ENCODE peak calls at places on chromosome 11, in nine cellular contexts. Z is A549, U is stomach, S is endothelial cell, M is astrocyte, N is GM12865, B is left lung, L is cardiac fibroblast, F is pancreas. R is an unnamed sample.

GRCh38 chr11:57459112-57460016 is 964 bp upstream of the RTN4RL2 start:
- DNase-seq in L (no peak), Z (peak), B (no peak), U (no peak), N (no peak), F (peak), M (no peak), S (peak), R (no peak)

GRCh38 chr11:87463486-87464102 is 425.9 kb downstream of the TMEM135 start:
- DNase-seq in L (no peak), Z (peak), M (no peak), N (peak), S (no peak), B (no peak), F (no peak), U (no peak), R (no peak)

GRCh38 chr11:118911113-118911879 is 14.4 kb downstream of the BCL9L start:
- DNase-seq in N (no peak), Z (peak), L (peak), M (peak), B (no peak), U (no peak), S (no peak), F (peak), R (peak)

GRCh38 chr11:120606116-120607010 is 94.8 kb downstream of the GRIK4 start:
- DNase-seq in M (no peak), L (no peak), N (no peak), Z (no peak), F (no peak), U (no peak), S (no peak), B (no peak), R (peak)

GRCh38 chr11:17012712-17013547 is 1.3 kb downstream of the PLEKHA7 start:
- DNase-seq in F (peak), N (no peak), M (peak), S (peak), B (peak), L (peak), U (peak), Z (peak), R (no peak)

GRCh38 chr11:70630816-70631623 is 232.7 kb downstream of the CTTN start:
- DNase-seq in M (no peak), S (no peak), N (no peak), U (no peak), B (no peak), Z (no peak), F (no peak), L (no peak), R (no peak)

GRCh38 chr11:7278314-7278917 is 26.7 kb downstream of the SYT9 start:
- DNase-seq in S (peak), F (no peak), M (no peak), B (no peak), Z (peak), U (no peak), L (peak), N (peak), R (no peak)

GRCh38 chr11:116396332-116396731 is 376.5 kb downstream of the BUD13 start:
- DNase-seq in L (no peak), N (no peak), S (no peak), Z (no peak), U (no peak), F (no peak), M (no peak), B (no peak), R (no peak)

GRCh38 chr11:116536416-116536815 is 236.4 kb downstream of the BUD13 start:
- DNase-seq in F (no peak), B (no peak), U (peak), N (no peak), S (no peak), Z (no peak), M (no peak), L (no peak), R (no peak)

GRCh38 chr11:36000616-36001190 is 56.8 kb downstream of the LDLRAD3 start:
- DNase-seq in N (no peak), B (no peak), M (no peak), L (no peak), Z (no peak), U (no peak), S (no peak), F (no peak), R (no peak)

GRCh38 chr11:74371269-74372039 is 26.8 kb downstream of the PGM2L1 start:
- DNase-seq in B (no peak), U (no peak), F (no peak), L (peak), Z (peak), M (peak), N (no peak), S (no peak), R (no peak)

GRCh38 chr11:112355726-112356125 is 95.1 kb upstream of the PLET1 start:
- DNase-seq in Z (peak), L (peak), M (no peak), N (peak), B (no peak), F (no peak), S (peak), U (peak), R (no peak)

GRCh38 chr11:47524200-47524874 is 28.6 kb downstream of the CELF1 start:
- DNase-seq in Z (no peak), M (no peak), B (peak), N (no peak), L (no peak), S (no peak), F (no peak), U (peak), R (no peak)

GRCh38 chr11:16982256-16982671 is 31.9 kb downstream of the PLEKHA7 start:
- DNase-seq in F (no peak), N (peak), B (no peak), Z (no peak), L (no peak), U (peak), M (no peak), S (no peak), R (no peak)

GRCh38 chr11:41449483-41450050 is 9.9 kb downstream of the LRRC4C start:
- DNase-seq in B (no peak), M (peak), Z (no peak), L (no peak), N (no peak), U (no peak), F (no peak), S (no peak), R (no peak)

GRCh38 chr11:20873054-20873453 is 203.7 kb downstream of the NELL1 start:
- DNase-seq in B (no peak), M (no peak), U (no peak), F (no peak), L (no peak), Z (peak), S (peak), N (peak), R (no peak)

GRCh38 chr11:11987503-11988022 is 20.9 kb downstream of the DKK3 start:
- DNase-seq in M (peak), F (no peak), S (no peak), L (peak), U (peak), B (no peak), N (peak), Z (peak), R (no peak)

GRCh38 chr11:100878474-100878873 is 191.4 kb downstream of the ARHGAP42 start:
- DNase-seq in N (no peak), F (no peak), Z (no peak), S (no peak), M (peak), B (no peak), U (no peak), L (peak), R (no peak)

GRCh38 chr11:13040969-13041561 is 31.9 kb downstream of the RASSF10 start:
- DNase-seq in S (no peak), B (no peak), M (no peak), N (no peak), Z (no peak), L (no peak), U (no peak), F (no peak), R (no peak)

GRCh38 chr11:110076388-110076965 is 16.7 kb upstream of the ZC3H12C start:
- DNase-seq in M (no peak), N (no peak), B (no peak), F (no peak), U (no peak), S (no peak), Z (no peak), L (no peak), R (no peak)

GRCh38 chr11:107549253-107549953 is 16.1 kb downstream of the ALKBH8 start:
- DNase-seq in S (no peak), U (no peak), L (peak), Z (peak), N (peak), M (no peak), B (no peak), F (no peak), R (no peak)

GRCh38 chr11:72585762-72586590 is 88.2 kb downstream of the PDE2A start:
- DNase-seq in U (peak), S (peak), L (peak), F (peak), Z (peak), M (no peak), B (peak), N (peak), R (peak)

GRCh38 chr11:131767421-131767820 is 397.0 kb downstream of the NTM start:
- DNase-seq in Z (no peak), F (no peak), M (peak), N (no peak), S (no peak), L (peak), U (no peak), B (no peak), R (no peak)

GRCh38 chr11:35943761-35944502 is at the start of gene LDLRAD3:
- DNase-seq in U (peak), M (peak), N (peak), Z (peak), L (peak), S (peak), B (peak), F (peak), R (peak)

GRCh38 chr11:27213232-27213660 is 149.8 kb downstream of the CCDC34 start:
- DNase-seq in F (no peak), U (no peak), N (peak), Z (no peak), S (no peak), L (peak), B (no peak), M (peak), R (no peak)

GRCh38 chr11:37394236-37394870 is 796.3 kb upstream of the RAG2 start:
- DNase-seq in M (no peak), L (peak), Z (peak), S (no peak), N (no peak), U (no peak), F (no peak), B (no peak), R (no peak)

GRCh38 chr11:11786771-11787170 is 55.0 kb upstream of the USP47 start:
- DNase-seq in S (peak), N (no peak), F (no peak), M (peak), L (peak), Z (peak), U (no peak), B (no peak), R (no peak)

GRCh38 chr11:100831929-100832480 is 144.9 kb downstream of the ARHGAP42 start:
- DNase-seq in B (no peak), N (no peak), L (peak), U (no peak), S (no peak), F (no peak), Z (no peak), M (no peak), R (no peak)

GRCh38 chr11:106231591-106231990 is 154.1 kb downstream of the AASDHPPT start:
- DNase-seq in S (no peak), M (peak), N (no peak), F (no peak), U (no peak), L (peak), Z (no peak), B (no peak), R (no peak)

GRCh38 chr11:100536979-100537378 is 150.1 kb upstream of the ARHGAP42 start:
- DNase-seq in Z (no peak), N (no peak), U (no peak), L (no peak), B (no peak), S (no peak), M (no peak), F (no peak), R (no peak)

GRCh38 chr11:65204143-65204542 is 22.4 kb downstream of the CAPN1 start:
- DNase-seq in M (no peak), B (no peak), U (no peak), F (no peak), L (no peak), S (no peak), N (no peak), Z (no peak), R (peak)

GRCh38 chr11:13448876-13449275 is 14.1 kb downstream of the BTBD10 start:
- DNase-seq in Z (no peak), N (no peak), L (peak), U (no peak), M (peak), S (no peak), F (no peak), B (no peak), R (no peak)

GRCh38 chr11:110565690-110566336 is 136.1 kb downstream of the FDX1 start:
- DNase-seq in N (no peak), U (peak), S (no peak), B (peak), L (peak), F (no peak), Z (no peak), M (no peak), R (no peak)

GRCh38 chr11:119113716-119114115 is 6.6 kb downstream of the C2CD2L start:
- DNase-seq in N (no peak), B (no peak), Z (no peak), U (no peak), M (no peak), L (no peak), F (no peak), S (no peak), R (no peak)

GRCh38 chr11:10699072-10699471 is 5.5 kb upstream of the IRAG1 start:
- DNase-seq in U (no peak), B (no peak), M (no peak), S (no peak), F (no peak), L (no peak), Z (no peak), N (no peak), R (no peak)

GRCh38 chr11:9664276-9665171 is 647 bp downstream of the SWAP70 start:
- DNase-seq in Z (peak), B (peak), M (peak), F (peak), S (peak), L (peak), U (peak), N (peak), R (no peak)

DNA sequence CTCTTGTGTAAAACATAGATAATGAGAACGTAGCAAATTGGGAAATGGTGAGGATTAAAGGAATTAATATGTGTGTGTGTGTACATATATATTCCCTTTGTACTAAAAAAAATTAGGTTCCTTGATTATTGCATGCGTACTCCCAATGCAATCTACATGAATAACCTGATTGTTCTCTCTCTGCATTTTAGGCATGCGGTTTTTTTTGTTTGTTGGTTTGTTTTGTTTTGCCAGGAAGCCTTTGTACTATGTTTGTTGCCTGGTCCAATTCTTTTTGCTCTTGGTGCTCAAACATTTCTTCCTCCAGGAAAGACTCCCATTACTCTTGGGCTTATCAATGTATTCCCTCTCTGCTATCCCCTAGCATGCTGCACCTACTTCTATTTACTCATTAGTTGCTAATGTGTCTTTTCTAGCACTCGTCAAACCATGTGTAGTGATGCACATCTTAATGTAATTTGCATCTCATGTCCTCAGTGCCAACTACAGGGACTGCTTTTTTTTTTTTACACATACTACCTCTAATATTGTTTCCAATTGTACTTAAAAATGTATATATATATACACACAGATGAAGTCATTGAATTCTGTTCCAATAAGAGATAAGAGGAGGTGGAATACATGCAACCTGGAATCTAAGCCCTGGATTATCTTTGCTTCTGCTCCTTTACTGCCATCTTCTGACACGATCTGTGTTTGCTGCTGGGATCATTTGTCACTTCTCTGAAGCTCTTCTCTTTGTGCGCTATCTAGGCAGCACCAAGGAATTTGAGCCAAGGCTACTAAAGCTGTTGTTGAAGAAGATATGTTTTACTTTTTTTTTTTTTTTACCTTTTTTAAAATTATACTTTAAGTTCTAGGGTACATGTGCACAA is 197.2 kb upstream of the ANO3 start:
- DNase-seq in B (no peak), M (no peak), N (peak), Z (peak), U (no peak), F (no peak), S (peak), L (peak), R (no peak)
- TF ChIP-seq CTCF in B (no peak), M (no peak), N (peak), Z (no peak), U (no peak), F (no peak), S (no peak), L (peak), R (peak)

GRCh38 chr11:130068986-130069683 is 559 bp upstream of the APLP2 start:
- DNase-seq in B (no peak), L (peak), S (peak), M (peak), U (peak), Z (peak), F (no peak), N (no peak), R (no peak)
- TF ChIP-seq CTCF in B (no peak), L (peak), S (no peak), M (no peak), U (no peak), Z (no peak), F (no peak), N (no peak), R (peak)

GRCh38 chr11:439315-440064 is 2.3 kb downstream of the ANO9 start:
- DNase-seq in L (no peak), M (no peak), B (no peak), F (no peak), U (no peak), N (no peak), Z (no peak), S (no peak), R (no peak)

GRCh38 chr11:441418-442274 is at the start of gene ANO9:
- DNase-seq in N (peak), F (peak), M (no peak), Z (no peak), L (no peak), S (no peak), B (peak), U (peak), R (peak)

GRCh38 chr11:438101-438844 is 3.5 kb downstream of the ANO9 start:
- DNase-seq in S (no peak), N (no peak), M (no peak), F (no peak), L (no peak), U (no peak), Z (no peak), B (no peak), R (no peak)

GRCh38 chr11:441043-441417 is 781 bp downstream of the ANO9 start:
- DNase-seq in L (no peak), U (no peak), N (no peak), F (no peak), M (no peak), S (no peak), B (no peak), Z (no peak), R (peak)

DNA sequence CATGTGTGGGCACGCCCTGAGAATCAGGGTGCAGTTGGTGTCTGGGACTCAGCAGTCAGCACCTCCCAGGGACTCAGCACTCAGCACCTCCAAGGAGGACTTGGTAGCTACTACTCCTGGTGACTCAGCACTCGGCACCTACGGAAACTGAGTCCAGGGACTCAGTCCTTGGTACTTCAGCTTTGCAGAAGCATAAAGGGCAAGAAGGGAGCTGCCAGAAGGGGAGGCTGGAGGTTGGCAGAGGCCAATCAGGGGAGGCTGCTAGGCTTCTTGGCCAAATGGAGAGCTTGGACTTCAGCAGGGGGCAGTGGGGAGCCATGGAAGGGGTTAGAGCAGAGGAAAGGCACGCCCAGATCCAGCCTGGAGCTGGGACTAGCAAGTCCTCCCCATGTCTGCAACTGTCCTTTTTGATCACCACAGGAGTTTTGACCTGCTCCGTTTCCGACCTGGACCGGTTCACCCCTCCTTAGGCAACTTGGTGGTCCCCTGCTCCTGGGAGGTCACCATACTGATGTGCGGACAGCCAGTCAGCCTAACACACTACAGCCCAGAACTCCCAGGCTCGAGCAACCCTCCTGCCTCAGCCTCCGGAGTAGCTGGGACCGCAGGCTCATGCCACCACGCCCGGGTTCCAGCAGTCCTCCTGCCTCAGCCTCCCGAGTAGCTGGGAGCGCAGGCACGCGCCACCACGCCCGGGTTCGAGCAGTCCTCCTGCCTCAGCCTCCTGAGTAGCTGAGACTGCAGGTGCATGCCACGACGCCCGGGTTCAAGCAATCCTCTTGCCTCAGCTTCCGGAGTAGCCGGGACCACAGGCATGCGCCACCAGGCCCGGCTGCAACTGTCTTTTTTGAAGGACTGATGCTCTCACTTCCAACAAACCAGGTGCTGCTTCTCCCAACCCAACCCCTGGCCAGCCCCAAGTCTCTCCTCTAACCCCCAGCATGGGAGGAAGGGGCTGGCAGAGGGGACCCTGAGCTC is 1.5 kb downstream of the ANO9 start:
- DNase-seq in M (no peak), B (no peak), L (peak), F (no peak), U (no peak), N (peak), S (no peak), Z (peak), R (no peak)
- TF ChIP-seq CTCF in M (no peak), B (no peak), L (peak), F (no peak), U (no peak), N (peak), S (no peak), Z (no peak), R (peak)

GRCh38 chr11:34790620-34791019 is 125.6 kb downstream of the APIP start:
- DNase-seq in F (no peak), M (no peak), L (no peak), Z (no peak), N (no peak), U (no peak), S (no peak), B (no peak), R (no peak)
- TF ChIP-seq CTCF in F (no peak), M (no peak), L (no peak), Z (no peak), N (no peak), U (no peak), S (no peak), B (no peak), R (no peak)

DNA sequence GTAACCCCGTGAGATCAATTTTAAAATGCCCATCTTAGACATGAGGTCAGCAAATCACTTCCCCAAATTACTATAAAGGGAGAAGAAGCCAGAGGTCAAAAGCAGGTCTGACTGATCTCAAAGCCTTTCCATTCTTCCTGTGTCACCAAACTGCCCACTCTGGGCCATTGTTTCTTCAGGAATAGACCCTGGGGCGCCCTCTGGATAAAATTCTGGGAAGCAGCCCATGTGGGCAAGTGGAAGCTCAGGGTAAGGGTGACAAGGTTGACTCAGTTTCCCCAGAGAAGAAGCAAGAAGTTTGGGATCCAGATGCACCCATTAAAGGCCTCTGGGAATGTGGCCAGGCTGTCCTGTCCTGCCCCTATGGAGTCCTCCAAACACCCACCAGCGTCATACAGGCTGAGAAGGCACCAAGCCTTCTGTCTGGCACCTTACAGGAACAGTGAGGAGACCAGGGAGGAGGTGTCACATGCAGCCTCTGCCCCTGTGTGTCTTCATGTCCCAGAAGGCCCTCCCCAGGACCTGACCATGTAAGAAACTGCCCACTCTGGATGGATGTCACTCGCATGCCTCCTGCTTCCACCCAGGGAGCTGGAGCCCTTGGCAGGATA is 50.1 kb downstream of the CHST1 start:
- DNase-seq in U (no peak), Z (no peak), N (no peak), F (no peak), S (no peak), B (no peak), L (no peak), M (no peak), R (no peak)
- TF ChIP-seq CTCF in U (no peak), Z (no peak), N (no peak), F (no peak), S (no peak), B (no peak), L (no peak), M (no peak), R (no peak)